ENCODE peak calls at places on chromosome 4, in four cellular contexts. Z is hepatocyte; E is SW480; B is CD8-positive, alpha-beta memory T cell. U is an unnamed sample.

GRCh38 chr4:182174979-182175378 is 68.2 kb upstream of the TENM3 start:
- DNase-seq in E (no peak), Z (no peak), B (no peak), U (no peak)

GRCh38 chr4:88858752-88859151 is 161.1 kb upstream of the NAP1L5 start:
- DNase-seq in Z (no peak), B (no peak), E (no peak), U (no peak)

GRCh38 chr4:128454281-128455075 is 166.9 kb upstream of the PGRMC2 start:
- DNase-seq in E (peak), Z (peak), B (peak), U (peak)

GRCh38 chr4:24988776-24989175 is 42.0 kb downstream of the LGI2 start:
- DNase-seq in Z (peak), E (peak), B (no peak), U (peak)

GRCh38 chr4:54794033-54794432 is 136.3 kb downstream of the KIT start:
- DNase-seq in E (peak), B (no peak), Z (no peak), U (no peak)

GRCh38 chr4:125573368-125573767 is 258.6 kb downstream of the FAT4 start:
- DNase-seq in E (no peak), Z (no peak), B (no peak), U (no peak)

GRCh38 chr4:145842224-145842887 is 96.3 kb downstream of the ZNF827 start:
- DNase-seq in Z (no peak), B (no peak), E (no peak), U (no peak)

GRCh38 chr4:150368667-150369066 is 213.3 kb upstream of the MAB21L2 start:
- DNase-seq in B (no peak), E (no peak), Z (no peak), U (no peak)

GRCh38 chr4:112857461-112857860 is 192.0 kb upstream of the ANK2 start:
- DNase-seq in E (peak), Z (peak), B (no peak), U (no peak)

GRCh38 chr4:138297743-138298405 is 55.7 kb upstream of the SLC7A11 start:
- DNase-seq in E (no peak), Z (no peak), B (no peak), U (no peak)

GRCh38 chr4:59339631-59340030 is 1860.5 kb upstream of the ADGRL3 start:
- DNase-seq in B (no peak), Z (no peak), E (no peak), U (no peak)

GRCh38 chr4:147655639-147656038 is 28.3 kb downstream of the PRMT9 start:
- DNase-seq in B (no peak), E (no peak), Z (no peak), U (no peak)

GRCh38 chr4:105061136-105061696 is 85.5 kb upstream of the TET2 start:
- DNase-seq in Z (no peak), E (peak), B (no peak), U (peak)

GRCh38 chr4:174926958-174927357 is 8.8 kb downstream of the ADAM29 start:
- DNase-seq in B (no peak), E (no peak), Z (no peak), U (no peak)

GRCh38 chr4:140047781-140048180 is 106.2 kb downstream of the MAML3 start:
- DNase-seq in E (no peak), Z (no peak), B (no peak), U (no peak)

GRCh38 chr4:186820371-186820990 is 96.8 kb upstream of the FAT1 start:
- DNase-seq in E (no peak), Z (peak), B (no peak), U (no peak)

GRCh38 chr4:94595880-94596483 is 144.2 kb downstream of the PDLIM5 start:
- DNase-seq in Z (peak), B (no peak), E (peak), U (no peak)

GRCh38 chr4:24690436-24690835 is 104.9 kb upstream of the SOD3 start:
- DNase-seq in B (no peak), E (no peak), Z (no peak), U (no peak)

GRCh38 chr4:24973471-24974251 is 57.1 kb downstream of the LGI2 start:
- DNase-seq in B (no peak), E (no peak), Z (peak), U (no peak)

GRCh38 chr4:24642941-24643628 is 58.7 kb upstream of the DHX15 start:
- DNase-seq in B (no peak), E (peak), Z (peak), U (no peak)

GRCh38 chr4:31175242-31175910 is 455.2 kb downstream of the PCDH7 start:
- DNase-seq in B (no peak), Z (no peak), E (no peak), U (no peak)

GRCh38 chr4:173218411-173219125 is 50.0 kb downstream of the GALNT7 start:
- DNase-seq in E (no peak), Z (no peak), B (no peak), U (no peak)

GRCh38 chr4:3192188-3192587 is 56.8 kb upstream of the MSANTD1 start:
- DNase-seq in B (no peak), E (no peak), Z (no peak), U (no peak)

GRCh38 chr4:35912174-35912573 is 332.1 kb downstream of the ARAP2 start:
- DNase-seq in Z (no peak), B (no peak), E (no peak), U (no peak)

GRCh38 chr4:4542824-4543485 is 1.1 kb upstream of the STX18 start:
- DNase-seq in Z (no peak), B (no peak), E (no peak), U (no peak)

GRCh38 chr4:4387531-4388311 is 819 bp downstream of the NSG1 start:
- DNase-seq in Z (peak), E (no peak), B (no peak), U (no peak)

GRCh38 chr4:88143504-88143903 is 14.9 kb downstream of the ABCG2 start:
- DNase-seq in Z (peak), B (no peak), E (peak), U (no peak)

GRCh38 chr4:81042578-81043365 is 12.3 kb downstream of the BMP3 start:
- DNase-seq in B (no peak), Z (no peak), E (no peak), U (no peak)

U was measured in iPS DF 6.9.